ENCODE peak calls at places on chromosomes 1 and 21, in five cellular contexts. E is HepG2, D is HCT116, U is H1, S is K562. Q is an unnamed sample.

GRCh38 chr21:41681939-41682718 is 84.7 kb downstream of the RIPK4 start:
- DNase-seq in D (no peak), E (no peak), U (no peak), S (no peak), Q (no peak)

GRCh38 chr1:23644555-23644866 is 47.1 kb upstream of the RPL11 start:
- DNase-seq in E (no peak), D (no peak), U (no peak), S (no peak), Q (no peak)

GRCh38 chr21:37620401-37620800 is 253.8 kb downstream of the DYRK1A start:
- DNase-seq in U (no peak), S (no peak), E (no peak), D (no peak), Q (no peak)

GRCh38 chr1:26991310-26992116 is 2.0 kb upstream of the TRNP1 start:
- DNase-seq in E (peak), D (no peak), S (peak), U (no peak), Q (no peak)

GRCh38 chr1:175641633-175642032 is 101.8 kb downstream of the TNR start:
- DNase-seq in U (no peak), D (no peak), S (no peak), E (no peak), Q (no peak)

GRCh38 chr1:197195100-197195499 is 48.6 kb upstream of the ASPM start:
- DNase-seq in D (no peak), U (no peak), E (no peak), S (no peak), Q (no peak)

GRCh38 chr1:156504062-156504813 is 3.7 kb upstream of the MEF2D start:
- DNase-seq in U (no peak), D (no peak), E (no peak), S (no peak), Q (no peak)

GRCh38 chr21:14591882-14592281 is 45.8 kb upstream of the SAMSN1 start:
- DNase-seq in S (no peak), D (no peak), E (no peak), U (no peak), Q (no peak)

GRCh38 chr1:21313886-21314796 is 23.9 kb upstream of the ECE1 start:
- DNase-seq in U (no peak), E (no peak), S (no peak), D (no peak), Q (no peak)

GRCh38 chr1:8976896-8977295 is 31.2 kb downstream of the CA6 start:
- DNase-seq in E (no peak), U (no peak), D (no peak), S (no peak), Q (no peak)

GRCh38 chr1:180585994-180586359 is 27.2 kb downstream of the OVAAL start:
- DNase-seq in U (no peak), S (peak), E (no peak), D (no peak), Q (no peak)

GRCh38 chr1:166176416-166176815 is 9.6 kb upstream of the FAM78B start:
- DNase-seq in U (no peak), S (no peak), D (no peak), E (no peak), Q (no peak)

GRCh38 chr1:162056043-162056442 is 13.4 kb upstream of the NOS1AP start:
- DNase-seq in D (peak), U (peak), E (peak), S (peak), Q (peak)

GRCh38 chr21:44259082-44259705 is 2.5 kb downstream of the DNMT3L start:
- DNase-seq in U (no peak), S (no peak), D (no peak), E (no peak), Q (no peak)

GRCh38 chr1:232743999-232744398 is 61.2 kb upstream of the MAP10 start:
- DNase-seq in S (no peak), E (no peak), D (no peak), U (no peak), Q (no peak)

GRCh38 chr1:156434976-156435550 is 65.5 kb downstream of the MEF2D start:
- DNase-seq in U (no peak), S (no peak), D (no peak), E (no peak), Q (no peak)

GRCh38 chr1:54859687-54860391 is 27.2 kb downstream of the DHCR24 start:
- DNase-seq in S (no peak), U (no peak), D (no peak), E (no peak), Q (no peak)

GRCh38 chr1:230122361-230123279 is 55.6 kb downstream of the GALNT2 start:
- DNase-seq in S (no peak), E (no peak), U (no peak), D (no peak), Q (no peak)

GRCh38 chr21:31716106-31716505 is 15.8 kb downstream of the SCAF4 start:
- DNase-seq in U (no peak), E (no peak), D (no peak), S (no peak), Q (no peak)

GRCh38 chr1:43978551-43979260 is at the start of gene B4GALT2:
- DNase-seq in S (peak), E (peak), D (no peak), U (no peak), Q (no peak)

GRCh38 chr1:33188572-33189275 is 6.9 kb upstream of the TRIM62 start:
- DNase-seq in S (no peak), U (no peak), E (no peak), D (no peak), Q (no peak)

GRCh38 chr1:15902882-15903281 is 55.4 kb downstream of the SPEN start:
- DNase-seq in S (no peak), D (no peak), U (no peak), E (no peak), Q (no peak)
- TF ChIP-seq SRF in S (no peak), D (no peak), U (no peak), E (no peak), Q (no peak)

DNA sequence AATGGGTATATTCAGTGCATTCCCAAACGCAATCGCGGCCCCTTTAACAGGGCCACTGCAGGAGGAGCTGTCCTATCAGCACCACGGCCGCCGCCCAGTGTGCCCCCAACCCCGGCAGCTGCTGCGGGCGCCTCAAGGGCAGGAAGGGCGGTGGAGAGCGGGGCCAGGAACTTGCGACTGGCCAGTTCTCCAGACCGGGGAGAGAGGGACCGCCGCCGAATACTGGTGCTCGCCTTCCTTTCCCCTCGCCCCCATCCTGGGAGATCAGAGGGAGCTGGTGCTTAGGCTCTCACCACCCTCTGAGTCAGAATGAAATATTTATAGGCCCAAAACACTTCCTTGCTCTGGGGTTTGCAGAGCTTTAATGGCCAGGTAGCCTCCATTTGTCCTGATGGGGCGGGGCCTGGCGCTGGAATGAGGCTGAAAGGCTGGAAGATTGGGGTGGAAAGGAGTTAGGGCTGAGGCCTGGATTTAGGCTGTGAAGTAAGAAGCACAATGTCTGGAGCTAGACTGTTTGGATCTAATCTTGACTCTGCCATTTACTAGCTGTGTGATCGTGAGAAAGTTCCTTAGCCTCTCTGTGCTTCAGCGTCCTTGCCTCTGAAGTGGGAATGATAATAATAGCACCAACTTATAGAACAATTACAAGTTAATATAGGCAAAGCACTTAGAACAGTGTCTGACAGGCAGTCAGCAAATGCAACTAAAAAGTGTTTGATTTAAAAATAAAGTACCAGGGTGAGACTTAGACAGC is 75.5 kb downstream of the NAV1 start:
- DNase-seq in D (no peak), S (peak), U (no peak), E (no peak), Q (no peak)
- TF ChIP-seq SRF in D (no peak), S (peak), U (no peak), E (no peak), Q (no peak)

DNA sequence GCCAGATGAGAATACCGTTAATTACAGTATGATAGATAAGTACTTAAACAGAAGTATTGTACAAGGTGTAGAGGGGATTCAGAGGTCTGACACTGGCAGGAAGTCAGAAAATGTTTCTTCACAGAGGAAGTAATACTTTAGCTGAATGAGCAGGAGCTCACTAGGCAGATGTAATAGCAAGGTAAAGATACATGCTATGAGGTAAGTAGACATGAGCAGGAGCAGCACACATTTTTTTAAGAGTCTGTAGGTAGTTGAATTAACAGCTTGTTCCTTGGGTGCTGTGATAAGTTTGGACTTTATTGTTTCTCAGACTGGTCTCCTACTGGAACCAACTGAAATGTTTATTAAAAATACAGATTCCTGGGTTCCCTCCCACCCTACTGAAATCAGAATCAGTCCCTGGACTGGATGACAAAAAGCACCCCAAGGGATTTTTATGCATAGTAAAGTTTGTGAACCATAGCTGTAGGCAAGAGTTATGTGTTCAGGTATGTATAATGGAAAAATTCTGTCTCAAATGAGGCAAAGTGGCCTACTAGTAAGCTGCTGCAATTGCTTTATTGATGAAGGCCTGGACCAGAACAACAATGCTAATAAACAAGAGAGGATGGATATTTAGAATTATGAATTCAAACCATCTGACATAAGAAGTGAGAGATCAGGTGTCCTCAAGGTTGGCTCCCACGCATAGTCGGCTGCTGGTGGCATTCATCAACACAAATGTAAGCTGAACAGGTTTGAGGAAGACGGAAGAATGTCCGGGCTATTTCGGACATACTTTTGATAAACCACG is 905 bp downstream of the AP4B1 start:
- DNase-seq in E (no peak), U (no peak), D (no peak), S (peak), Q (peak)
- TF ChIP-seq SRF in E (no peak), U (no peak), D (no peak), S (no peak), Q (no peak)

GRCh38 chr21:26529556-26529955 is 43.5 kb downstream of the CYYR1 start:
- DNase-seq in D (no peak), U (no peak), E (no peak), S (no peak), Q (no peak)
- TF ChIP-seq SRF in D (no peak), U (no peak), E (no peak), S (no peak), Q (no peak)

Q was measured in GM12878.